ENCODE peak calls at places on chromosomes 4 and X, in five cellular contexts. B is neuronal stem cell, Q is IMR-90, A is H1, X is trophoblast cell. F is an unnamed sample.

GRCh38 chr4:180106997-180107396 is 2136.2 kb upstream of the TENM3 start:
- DNase-seq in B (no peak), Q (peak; percentile 10), A (no peak), X (no peak), F (no peak)

GRCh38 chrX:17553451-17553850 is 178.5 kb downstream of the NHS start:
- DNase-seq in B (no peak), Q (peak; percentile 70), A (no peak), X (no peak), F (peak; percentile 4)

GRCh38 chrX:40091691-40092421 is 5.9 kb downstream of the BCOR start:
- DNase-seq in B (no peak), Q (no peak), A (peak; percentile 65), X (no peak), F (no peak)

GRCh38 chr4:30728291-30728690 is 8.1 kb downstream of the PCDH7 start:
- DNase-seq in B (no peak), Q (no peak), A (no peak), X (no peak), F (no peak)

GRCh38 chrX:48540015-48540350 is 469 bp downstream of the TBC1D25 start:
- DNase-seq in B (peak; percentile 30), Q (peak; percentile 14), A (no peak), X (no peak), F (peak; percentile 46)

GRCh38 chr4:109411964-109412363 is 21.7 kb upstream of the SEC24B start:
- DNase-seq in B (no peak), Q (no peak), A (no peak), X (no peak), F (no peak)

GRCh38 chrX:136733613-136734012 is 47.1 kb downstream of the ARHGEF6 start:
- DNase-seq in B (no peak), Q (no peak), A (no peak), X (no peak), F (no peak)

GRCh38 chr4:138869631-138870030 is 145.9 kb upstream of the NOCT start:
- DNase-seq in B (no peak), Q (no peak), A (no peak), X (no peak), F (no peak)

GRCh38 chrX:136189222-136189621 is 41.9 kb downstream of the FHL1 start:
- DNase-seq in B (no peak), Q (no peak), A (no peak), X (no peak), F (no peak)

GRCh38 chr4:82776925-82777542 is 21.6 kb downstream of the SCD5 start:
- DNase-seq in B (no peak), Q (peak; percentile 89), A (no peak), X (peak; percentile 42), F (no peak)

GRCh38 chr4:172168888-172169287 is 355.7 kb downstream of the GALNTL6 start:
- DNase-seq in B (no peak), Q (peak; percentile 67), A (no peak), X (no peak), F (peak; percentile 73)

GRCh38 chrX:153381684-153382532 is 19.2 kb downstream of the PNMA6E start:
- DNase-seq in B (peak; percentile 6), Q (peak; percentile 81), A (no peak), X (no peak), F (peak; percentile 90)

GRCh38 chrX:7147431-7147977 is at the start of gene STS:
- DNase-seq in B (peak; percentile 8), Q (peak; percentile 14), A (peak; percentile 49), X (peak; percentile 25), F (peak; percentile 30)

GRCh38 chr4:37463033-37463432 is 218.5 kb downstream of the NWD2 start:
- DNase-seq in B (no peak), Q (no peak), A (no peak), X (no peak), F (no peak)

GRCh38 chrX:44875185-44875489 is 2.1 kb downstream of the KDM6A start:
- DNase-seq in B (no peak), Q (no peak), A (no peak), X (no peak), F (no peak)

GRCh38 chr4:102390438-102390837 is 45.2 kb upstream of the SLC39A8 start:
- DNase-seq in B (no peak), Q (no peak), A (no peak), X (no peak), F (peak; percentile 22)

GRCh38 chr4:70778888-70779422 is 57.2 kb downstream of the RUFY3 start:
- DNase-seq in B (no peak), Q (peak; percentile 92), A (no peak), X (no peak), F (peak; percentile 98)

GRCh38 chr4:145812902-145813301 is 125.7 kb downstream of the ZNF827 start:
- DNase-seq in B (no peak), Q (no peak), A (no peak), X (peak; percentile 82), F (no peak)

GRCh38 chr4:78971326-78971725 is 32.1 kb upstream of the PAQR3 start:
- DNase-seq in B (no peak), Q (no peak), A (no peak), X (no peak), F (no peak)

GRCh38 chr4:77152421-77152820 is 4.6 kb upstream of the CCNG2 start:
- DNase-seq in B (no peak), Q (peak; percentile 69), A (no peak), X (peak; percentile 64), F (peak; percentile 40)

GRCh38 chr4:81806485-81806884 is 334.8 kb upstream of the RASGEF1B start:
- DNase-seq in B (no peak), Q (no peak), A (no peak), X (no peak), F (no peak)

GRCh38 chrX:7996414-7996813 is 69.2 kb upstream of the PNPLA4 start:
- DNase-seq in B (peak; percentile 8), Q (peak; percentile 40), A (no peak), X (peak; percentile 12), F (peak; percentile 38)

GRCh38 chrX:1358793-1359476 is 22.4 kb downstream of the IL3RA start:
- DNase-seq in B (no peak), Q (no peak), A (no peak), X (no peak), F (no peak)

GRCh38 chrX:1086444-1087409 is 125.7 kb downstream of the CRLF2 start:
- DNase-seq in B (no peak), Q (no peak), A (no peak), X (no peak), F (no peak)

GRCh38 chr4:151152033-151152432 is 52.6 kb downstream of the RPS3A start:
- DNase-seq in B (no peak), Q (no peak), A (no peak), X (no peak), F (no peak)

GRCh38 chr4:190016369-190017289 is 10.4 kb downstream of the FRG2 start:
- DNase-seq in B (no peak), Q (no peak), A (peak; percentile 56), X (no peak), F (no peak)

GRCh38 chr4:140739971-140740370 is 16.2 kb downstream of the TBC1D9 start:
- DNase-seq in B (no peak), Q (no peak), A (no peak), X (no peak), F (no peak)

GRCh38 chrX:19512961-19513360 is 2.3 kb downstream of the MAP3K15 start:
- DNase-seq in B (no peak), Q (no peak), A (no peak), X (no peak), F (no peak)

GRCh38 chrX:19513383-19513782 is 1.9 kb downstream of the MAP3K15 start:
- DNase-seq in B (no peak), Q (peak; percentile 4), A (no peak), X (no peak), F (no peak)

GRCh38 chrX:19512359-19512758 is 2.9 kb downstream of the MAP3K15 start:
- DNase-seq in B (no peak), Q (no peak), A (no peak), X (no peak), F (no peak)

GRCh38 chrX:19515615-19516105 is 352 bp upstream of the MAP3K15 start:
- DNase-seq in B (no peak), Q (no peak), A (no peak), X (no peak), F (no peak)

DNA sequence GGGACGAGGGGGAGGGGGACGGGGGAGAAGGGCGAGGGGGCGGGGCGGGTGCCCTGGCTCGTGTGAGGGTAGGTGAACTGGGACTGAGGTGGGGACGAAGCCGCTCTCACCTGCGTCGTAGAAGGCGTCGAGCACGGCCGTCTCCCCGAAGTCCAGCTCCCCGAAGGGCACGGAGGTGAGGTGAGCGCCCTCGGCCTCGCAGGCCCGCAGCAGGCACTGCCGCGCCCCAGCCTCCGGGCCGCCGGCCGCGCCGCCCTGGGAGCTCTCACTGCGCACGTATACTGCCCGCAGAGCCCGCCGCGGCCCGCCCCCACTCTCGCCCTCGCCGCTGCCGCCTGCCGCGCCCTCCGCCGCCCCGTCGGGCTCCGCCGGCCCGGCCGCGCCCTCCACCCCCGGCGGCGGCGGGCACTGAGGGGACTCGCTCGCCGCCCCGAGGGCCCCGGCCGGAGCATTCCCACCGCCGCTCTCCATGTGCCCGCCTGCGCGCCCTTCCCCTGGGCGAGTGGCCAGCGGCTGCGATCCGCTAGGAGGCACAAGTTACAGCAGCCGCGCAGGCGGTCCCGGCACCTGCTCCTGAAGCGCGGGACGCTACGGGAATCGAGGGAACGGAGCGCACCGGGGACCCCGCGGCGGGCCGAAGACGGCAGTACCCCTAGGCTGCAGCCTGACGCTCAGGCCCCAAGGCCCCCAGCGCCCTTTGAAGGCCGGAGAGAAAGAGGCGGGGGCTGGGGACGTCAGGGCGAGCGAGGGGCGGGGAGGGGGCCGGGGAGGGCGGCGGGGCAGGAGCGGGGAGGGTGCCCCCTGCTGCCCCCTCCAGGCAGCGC is at the start of gene MAP3K15:
- DNase-seq in B (no peak), Q (no peak), A (peak; percentile 56), X (peak; percentile 25), F (peak; percentile 6)
- H3K4ac ChIP-seq in B (no peak within 1 kb of the TSS), Q (no peak within 1 kb of the TSS), A (no peak within 1 kb of the TSS), X (no peak within 1 kb of the TSS), F (no peak within 1 kb of the TSS)

GRCh38 chrX:139191746-139192385 is 338.7 kb upstream of the F9 start:
- DNase-seq in B (no peak), Q (no peak), A (no peak), X (no peak), F (no peak)

GRCh38 chrX:139198936-139199335 is 331.6 kb upstream of the F9 start:
- DNase-seq in B (no peak), Q (no peak), A (no peak), X (no peak), F (no peak)

GRCh38 chrX:139196890-139197289 is 333.6 kb upstream of the F9 start:
- DNase-seq in B (no peak), Q (no peak), A (no peak), X (no peak), F (no peak)

GRCh38 chrX:139192386-139192961 is 338.1 kb upstream of the F9 start:
- DNase-seq in B (no peak), Q (no peak), A (no peak), X (no peak), F (no peak)

GRCh38 chrX:139194571-139195280 is 335.8 kb upstream of the F9 start:
- DNase-seq in B (no peak), Q (no peak), A (no peak), X (no peak), F (no peak)
- H3K4me3 ChIP-seq in B (peak overlapping the region; percentile 77), Q (no peak overlapping the region), A (peak overlapping the region; percentile 59), X (peak overlapping the region; percentile 53), F (peak overlapping the region; percentile 66)

GRCh38 chrX:38205037-38205436 is 15.6 kb downstream of the SRPX start:
- DNase-seq in B (no peak), Q (no peak), A (no peak), X (no peak), F (no peak)
- H2AFZ ChIP-seq in B (no peak overlapping the region), Q (no peak overlapping the region), A (no peak overlapping the region), X (no peak overlapping the region), F (no peak overlapping the region)

GRCh38 chr4:16931336-16931735 is 32.9 kb upstream of the LDB2 start:
- DNase-seq in B (no peak), Q (no peak), A (peak; percentile 35), X (no peak), F (no peak)

GRCh38 chr4:16931906-16932305 is 33.5 kb upstream of the LDB2 start:
- DNase-seq in B (no peak), Q (peak; percentile 69), A (no peak), X (no peak), F (no peak)

GRCh38 chr4:16926214-16926613 is 27.8 kb upstream of the LDB2 start:
- DNase-seq in B (no peak), Q (no peak), A (no peak), X (no peak), F (no peak)
- H3K4ac ChIP-seq in B (no peak overlapping the region), Q (no peak overlapping the region), A (no peak overlapping the region), X (no peak overlapping the region), F (no peak overlapping the region)

F was measured in mesenchymal stem cell.